ENCODE peak calls at places on chromosome 20, in ten cellular contexts. W is K562, Q is breast epithelium, J is spleen, S is HCT116, Y is transverse colon, L is HepG2, P is sigmoid colon, C is GM12892, B is endothelial cell of umbilical vein. D is an unnamed sample.

GRCh38 chr20:50302463-50303041 is 111.9 kb downstream of the CEBPB start:
- DNase-seq in W (no peak), Q (no peak), J (peak), S (no peak), Y (no peak), L (no peak), P (peak), C (no peak), B (no peak), D (no peak)

GRCh38 chr20:8225658-8226057 is 93.6 kb downstream of the PLCB1 start:
- DNase-seq in W (no peak), Q (no peak), J (no peak), S (no peak), Y (no peak), L (no peak), P (no peak), C (no peak), B (no peak), D (no peak)

GRCh38 chr20:1844723-1845523 is 50.3 kb upstream of the SIRPA start:
- DNase-seq in W (no peak), Q (no peak), J (peak), S (no peak), Y (peak), L (no peak), P (peak), C (peak), B (peak), D (no peak)

GRCh38 chr20:8454137-8454712 is 322.2 kb downstream of the PLCB1 start:
- DNase-seq in W (no peak), Q (no peak), J (no peak), S (peak), Y (no peak), L (peak), P (no peak), C (no peak), B (peak), D (no peak)

GRCh38 chr20:41249781-41250281 is 67.7 kb downstream of the ZHX3 start:
- DNase-seq in W (peak), Q (no peak), J (no peak), S (no peak), Y (no peak), L (peak), P (peak), C (no peak), B (peak), D (no peak)

GRCh38 chr20:62642666-62643520 is 590 bp downstream of the SLCO4A1 start:
- DNase-seq in W (peak), Q (no peak), J (peak), S (no peak), Y (peak), L (no peak), P (no peak), C (peak), B (peak), D (no peak)

GRCh38 chr20:12914804-12915203 is 94.0 kb upstream of the SPTLC3 start:
- DNase-seq in W (no peak), Q (no peak), J (no peak), S (no peak), Y (no peak), L (peak), P (no peak), C (no peak), B (no peak), D (no peak)

GRCh38 chr20:61692476-61692875 is 373.2 kb downstream of the TAF4 start:
- DNase-seq in W (no peak), Q (no peak), J (no peak), S (no peak), Y (no peak), L (no peak), P (no peak), C (no peak), B (no peak), D (no peak)

GRCh38 chr20:51340451-51340840 is 202.1 kb downstream of the NFATC2 start:
- DNase-seq in W (peak), Q (no peak), J (no peak), S (no peak), Y (no peak), L (no peak), P (no peak), C (no peak), B (no peak), D (no peak)

DNA sequence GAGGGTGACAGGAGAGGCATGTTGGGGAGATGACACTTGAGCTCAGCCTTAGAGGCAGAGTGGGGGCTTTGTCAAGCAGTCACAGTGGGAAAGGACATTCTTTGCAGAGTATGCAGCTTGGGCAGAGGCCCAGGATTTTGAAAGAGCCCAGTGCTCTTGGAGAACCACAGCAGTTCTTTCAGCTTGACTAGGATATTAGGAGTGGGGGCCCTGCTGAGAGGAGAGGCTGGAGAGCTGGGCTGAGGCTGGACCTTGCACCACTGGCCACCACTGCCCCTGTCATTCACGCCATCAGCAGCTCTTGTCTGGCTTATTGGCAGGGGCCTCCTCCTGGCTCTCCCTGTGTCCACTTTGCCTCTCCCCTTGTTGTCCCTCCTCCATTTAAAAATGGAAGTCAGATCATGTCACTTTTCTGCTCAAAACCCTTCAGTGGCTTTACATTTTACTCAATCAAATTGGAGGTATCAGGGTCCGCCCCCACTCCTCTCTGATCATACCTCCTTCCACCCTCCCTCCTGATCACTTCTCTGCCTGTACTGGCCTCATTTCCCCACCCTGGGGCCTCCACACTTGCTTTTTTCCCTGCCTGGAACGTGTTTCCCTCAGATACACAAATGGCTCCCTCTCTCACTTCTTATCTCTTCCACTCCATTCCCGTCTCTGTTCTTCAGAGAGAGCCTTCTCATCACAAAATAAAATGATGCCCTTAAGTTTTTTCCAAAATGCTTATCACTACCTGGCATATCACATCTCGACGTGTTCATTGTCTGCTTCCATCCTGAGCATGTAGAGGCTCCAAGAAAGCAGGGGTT is 10.5 kb downstream of the MANBAL start:
- DNase-seq in W (peak), Q (no peak), J (no peak), S (no peak), Y (no peak), L (peak), P (peak), C (no peak), B (no peak), D (no peak)
- TF ChIP-seq POLR2AphosphoS5 in W (no peak), Q (no peak), J (no peak), S (no peak), Y (no peak), L (no peak), P (no peak), C (no peak), B (no peak), D (no peak)

GRCh38 chr20:52493177-52493711 is 301.7 kb upstream of the ZFP64 start:
- DNase-seq in W (no peak), Q (no peak), J (no peak), S (no peak), Y (no peak), L (no peak), P (no peak), C (no peak), B (peak), D (no peak)
- TF ChIP-seq POLR2A in W (no peak), Q (no peak), J (no peak), S (no peak), Y (no peak), L (no peak), P (no peak), C (no peak), B (peak), D (no peak)

GRCh38 chr20:19493794-19494495 is 264.1 kb upstream of the RIN2 start:
- DNase-seq in W (no peak), Q (no peak), J (no peak), S (no peak), Y (no peak), L (no peak), P (no peak), C (no peak), B (no peak), D (no peak)

GRCh38 chr20:19495905-19496703 is 262.0 kb upstream of the RIN2 start:
- DNase-seq in W (no peak), Q (no peak), J (no peak), S (no peak), Y (no peak), L (no peak), P (no peak), C (no peak), B (no peak), D (no peak)

GRCh38 chr20:19492116-19492515 is 265.9 kb upstream of the RIN2 start:
- DNase-seq in W (no peak), Q (no peak), J (no peak), S (no peak), Y (no peak), L (no peak), P (no peak), C (no peak), B (no peak), D (no peak)

GRCh38 chr20:19491241-19491640 is 266.8 kb upstream of the RIN2 start:
- DNase-seq in W (no peak), Q (no peak), J (no peak), S (no peak), Y (no peak), L (no peak), P (no peak), C (no peak), B (no peak), D (no peak)

DNA sequence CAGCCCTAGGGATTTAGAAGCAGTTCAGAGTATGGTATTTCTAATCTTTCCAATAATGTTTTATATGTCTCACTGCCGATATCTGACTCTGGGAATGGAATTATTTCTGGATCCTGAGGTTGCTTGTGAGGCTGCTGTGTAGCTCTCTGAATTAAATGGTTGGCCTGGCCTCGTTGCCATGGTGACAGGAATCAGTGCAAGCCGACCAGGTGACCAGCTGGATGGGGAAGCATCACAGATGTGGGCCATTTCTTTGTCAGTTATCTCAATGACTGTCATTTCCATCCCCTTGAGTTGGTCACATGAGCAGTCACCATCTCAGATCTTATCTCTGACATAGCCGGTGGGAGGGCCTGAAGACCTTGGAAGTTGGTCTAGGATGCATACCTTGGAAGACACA is 265.1 kb upstream of the RIN2 start:
- DNase-seq in W (no peak), Q (no peak), J (no peak), S (no peak), Y (no peak), L (no peak), P (no peak), C (no peak), B (no peak), D (no peak)
- TF ChIP-seq POLR2AphosphoS5 in W (no peak), Q (no peak), J (no peak), S (no peak), Y (no peak), L (no peak), P (no peak), C (no peak), B (no peak), D (no peak)

GRCh38 chr20:45971675-45972499 is at the start of gene ZNF335:
- DNase-seq in W (peak), Q (peak), J (peak), S (peak), Y (peak), L (peak), P (peak), C (peak), B (peak), D (peak)
- TF ChIP-seq POLR2A in W (peak), Q (peak), J (peak), S (no peak), Y (peak), L (peak), P (peak), C (peak), B (no peak), D (peak)

D was measured in esophagus muscularis mucosa.